ENCODE peak calls at places on chromosomes 3 and 15, in ten cellular contexts. One of them, this sample, is unnamed.

GRCh38 chr3:23202203-23202920 is 765 bp upstream of the UBE2E2 start:
- DNase-seq in RWPE2: peak
- DNase-seq in lung: peak
- DNase-seq in hepatocyte: no peak
- DNase-seq in cardiac fibroblast: peak
- DNase-seq in HCT116: no peak
- DNase-seq in sigmoid colon: no peak
- DNase-seq in WERI-Rb-1: no peak
- DNase-seq in fibroblast of pulmonary artery: peak
- DNase-seq in AG10803: peak
- DNase-seq in this sample: no peak

GRCh38 chr3:169668081-169668956 is 4.8 kb upstream of the MECOM start:
- DNase-seq in fibroblast of pulmonary artery: peak
- DNase-seq in AG10803: no peak
- DNase-seq in HCT116: no peak
- DNase-seq in cardiac fibroblast: peak
- DNase-seq in hepatocyte: peak
- DNase-seq in lung: no peak
- DNase-seq in sigmoid colon: no peak
- DNase-seq in RWPE2: no peak
- DNase-seq in WERI-Rb-1: peak
- DNase-seq in this sample: no peak

GRCh38 chr3:183698760-183699159 is 1.2 kb downstream of the YEATS2 start:
- DNase-seq in cardiac fibroblast: peak
- DNase-seq in HCT116: no peak
- DNase-seq in WERI-Rb-1: no peak
- DNase-seq in sigmoid colon: no peak
- DNase-seq in fibroblast of pulmonary artery: peak
- DNase-seq in RWPE2: no peak
- DNase-seq in AG10803: peak
- DNase-seq in lung: no peak
- DNase-seq in hepatocyte: peak
- DNase-seq in this sample: no peak

GRCh38 chr15:95972812-95973211 is 357.7 kb upstream of the NR2F2 start:
- DNase-seq in RWPE2: no peak
- DNase-seq in AG10803: no peak
- DNase-seq in lung: no peak
- DNase-seq in WERI-Rb-1: no peak
- DNase-seq in fibroblast of pulmonary artery: no peak
- DNase-seq in cardiac fibroblast: no peak
- DNase-seq in HCT116: no peak
- DNase-seq in hepatocyte: no peak
- DNase-seq in sigmoid colon: no peak
- DNase-seq in this sample: no peak

GRCh38 chr3:123871946-123872345 is 12.2 kb downstream of the MYLK start:
- DNase-seq in fibroblast of pulmonary artery: peak
- DNase-seq in hepatocyte: no peak
- DNase-seq in RWPE2: no peak
- DNase-seq in HCT116: no peak
- DNase-seq in lung: no peak
- DNase-seq in AG10803: no peak
- DNase-seq in sigmoid colon: no peak
- DNase-seq in cardiac fibroblast: peak
- DNase-seq in WERI-Rb-1: no peak
- DNase-seq in this sample: peak

GRCh38 chr15:80660114-80660513 is 35.0 kb upstream of the ABHD17C start:
- DNase-seq in WERI-Rb-1: peak
- DNase-seq in hepatocyte: peak
- DNase-seq in AG10803: peak
- DNase-seq in lung: peak
- DNase-seq in RWPE2: no peak
- DNase-seq in cardiac fibroblast: peak
- DNase-seq in fibroblast of pulmonary artery: peak
- DNase-seq in sigmoid colon: no peak
- DNase-seq in HCT116: no peak
- DNase-seq in this sample: peak

GRCh38 chr15:33852570-33852969 is 115.7 kb upstream of the CHRM5 start:
- DNase-seq in cardiac fibroblast: peak
- DNase-seq in HCT116: no peak
- DNase-seq in fibroblast of pulmonary artery: peak
- DNase-seq in WERI-Rb-1: no peak
- DNase-seq in RWPE2: no peak
- DNase-seq in lung: no peak
- DNase-seq in sigmoid colon: no peak
- DNase-seq in AG10803: peak
- DNase-seq in hepatocyte: peak
- DNase-seq in this sample: peak

GRCh38 chr3:33417051-33417673 is 23.0 kb downstream of the UBP1 start:
- DNase-seq in cardiac fibroblast: peak
- DNase-seq in WERI-Rb-1: no peak
- DNase-seq in fibroblast of pulmonary artery: peak
- DNase-seq in hepatocyte: no peak
- DNase-seq in AG10803: no peak
- DNase-seq in RWPE2: no peak
- DNase-seq in lung: no peak
- DNase-seq in HCT116: no peak
- DNase-seq in sigmoid colon: no peak
- DNase-seq in this sample: no peak

GRCh38 chr3:136982520-136983138 is 24.8 kb downstream of the IL20RB start:
- DNase-seq in sigmoid colon: no peak
- DNase-seq in hepatocyte: no peak
- DNase-seq in lung: no peak
- DNase-seq in fibroblast of pulmonary artery: no peak
- DNase-seq in RWPE2: no peak
- DNase-seq in WERI-Rb-1: no peak
- DNase-seq in HCT116: no peak
- DNase-seq in AG10803: no peak
- DNase-seq in cardiac fibroblast: no peak
- DNase-seq in this sample: no peak

GRCh38 chr3:72892081-72892763 is 4.4 kb downstream of the GXYLT2 start:
- DNase-seq in hepatocyte: peak
- DNase-seq in RWPE2: no peak
- DNase-seq in lung: no peak
- DNase-seq in HCT116: no peak
- DNase-seq in AG10803: peak
- DNase-seq in sigmoid colon: peak
- DNase-seq in fibroblast of pulmonary artery: peak
- DNase-seq in WERI-Rb-1: no peak
- DNase-seq in cardiac fibroblast: peak
- DNase-seq in this sample: peak
- TF ChIP-seq CTCF in hepatocyte: no peak
- TF ChIP-seq CTCF in RWPE2: no peak
- TF ChIP-seq CTCF in lung: no peak
- TF ChIP-seq CTCF in HCT116: no peak
- TF ChIP-seq CTCF in AG10803: no peak
- TF ChIP-seq CTCF in sigmoid colon: no peak
- TF ChIP-seq CTCF in fibroblast of pulmonary artery: no peak
- TF ChIP-seq CTCF in WERI-Rb-1: no peak
- TF ChIP-seq CTCF in cardiac fibroblast: no peak
- TF ChIP-seq CTCF in this sample: no peak

GRCh38 chr3:184911570-184911969 is 99.6 kb downstream of the VPS8 start:
- DNase-seq in HCT116: no peak
- DNase-seq in RWPE2: no peak
- DNase-seq in hepatocyte: no peak
- DNase-seq in sigmoid colon: no peak
- DNase-seq in WERI-Rb-1: peak
- DNase-seq in lung: no peak
- DNase-seq in fibroblast of pulmonary artery: no peak
- DNase-seq in AG10803: no peak
- DNase-seq in cardiac fibroblast: no peak
- DNase-seq in this sample: no peak
- H3K4me3 ChIP-seq in HCT116: no peak
- H3K4me3 ChIP-seq in RWPE2: no peak
- H3K4me3 ChIP-seq in hepatocyte: no peak
- H3K4me3 ChIP-seq in sigmoid colon: no peak
- H3K4me3 ChIP-seq in WERI-Rb-1: no peak
- H3K4me3 ChIP-seq in lung: no peak
- H3K4me3 ChIP-seq in fibroblast of pulmonary artery: no peak
- H3K4me3 ChIP-seq in AG10803: no peak
- H3K4me3 ChIP-seq in cardiac fibroblast: no peak
- H3K4me3 ChIP-seq in this sample: no peak

GRCh38 chr3:77321646-77322045 is 281.7 kb downstream of the ROBO2 start:
- DNase-seq in HCT116: no peak
- DNase-seq in WERI-Rb-1: no peak
- DNase-seq in lung: no peak
- DNase-seq in RWPE2: no peak
- DNase-seq in hepatocyte: no peak
- DNase-seq in AG10803: peak
- DNase-seq in sigmoid colon: no peak
- DNase-seq in fibroblast of pulmonary artery: no peak
- DNase-seq in cardiac fibroblast: no peak
- DNase-seq in this sample: no peak

GRCh38 chr3:77323616-77324015 is 283.7 kb downstream of the ROBO2 start:
- DNase-seq in HCT116: no peak
- DNase-seq in sigmoid colon: no peak
- DNase-seq in RWPE2: no peak
- DNase-seq in hepatocyte: no peak
- DNase-seq in fibroblast of pulmonary artery: no peak
- DNase-seq in WERI-Rb-1: no peak
- DNase-seq in AG10803: peak
- DNase-seq in lung: no peak
- DNase-seq in cardiac fibroblast: no peak
- DNase-seq in this sample: no peak

GRCh38 chr3:77320514-77320913 is 280.6 kb downstream of the ROBO2 start:
- DNase-seq in fibroblast of pulmonary artery: peak
- DNase-seq in WERI-Rb-1: no peak
- DNase-seq in hepatocyte: peak
- DNase-seq in sigmoid colon: no peak
- DNase-seq in AG10803: peak
- DNase-seq in HCT116: peak
- DNase-seq in lung: no peak
- DNase-seq in RWPE2: no peak
- DNase-seq in cardiac fibroblast: peak
- DNase-seq in this sample: peak

GRCh38 chr3:77324115-77324514 is 284.2 kb downstream of the ROBO2 start:
- DNase-seq in RWPE2: no peak
- DNase-seq in sigmoid colon: no peak
- DNase-seq in hepatocyte: no peak
- DNase-seq in WERI-Rb-1: no peak
- DNase-seq in cardiac fibroblast: no peak
- DNase-seq in AG10803: peak
- DNase-seq in HCT116: no peak
- DNase-seq in fibroblast of pulmonary artery: no peak
- DNase-seq in lung: no peak
- DNase-seq in this sample: no peak

DNA sequence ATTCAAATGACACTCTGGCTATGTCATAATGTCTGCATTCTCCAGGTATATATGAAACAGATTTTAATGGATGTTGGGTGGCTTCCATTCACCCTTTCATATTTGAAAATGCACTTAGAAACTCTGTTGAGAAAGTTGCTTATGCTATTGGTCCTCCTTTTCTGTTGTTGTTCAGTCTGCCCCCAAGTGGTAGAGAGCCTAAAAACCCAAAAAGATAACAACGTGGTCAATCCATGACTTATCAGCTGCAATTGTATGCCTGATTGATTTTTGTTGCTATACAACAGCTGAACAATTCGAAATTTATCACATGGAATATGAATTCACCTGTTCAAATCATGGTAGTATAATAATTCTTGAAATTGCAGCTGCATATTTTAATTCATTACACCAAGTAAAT is 279.8 kb downstream of the ROBO2 start:
- DNase-seq in sigmoid colon: no peak
- DNase-seq in fibroblast of pulmonary artery: no peak
- DNase-seq in cardiac fibroblast: peak
- DNase-seq in hepatocyte: no peak
- DNase-seq in HCT116: no peak
- DNase-seq in WERI-Rb-1: no peak
- DNase-seq in lung: no peak
- DNase-seq in AG10803: no peak
- DNase-seq in RWPE2: no peak
- DNase-seq in this sample: no peak
- TF ChIP-seq CTCF in sigmoid colon: no peak
- TF ChIP-seq CTCF in fibroblast of pulmonary artery: peak
- TF ChIP-seq CTCF in cardiac fibroblast: peak
- TF ChIP-seq CTCF in hepatocyte: peak
- TF ChIP-seq CTCF in HCT116: no peak
- TF ChIP-seq CTCF in WERI-Rb-1: peak
- TF ChIP-seq CTCF in lung: no peak
- TF ChIP-seq CTCF in AG10803: peak
- TF ChIP-seq CTCF in RWPE2: no peak
- TF ChIP-seq CTCF in this sample: peak

GRCh38 chr15:43516185-43516584 is 1.2 kb upstream of the MAP1A start:
- DNase-seq in hepatocyte: no peak
- DNase-seq in AG10803: peak
- DNase-seq in WERI-Rb-1: no peak
- DNase-seq in fibroblast of pulmonary artery: no peak
- DNase-seq in RWPE2: no peak
- DNase-seq in sigmoid colon: peak
- DNase-seq in cardiac fibroblast: peak
- DNase-seq in HCT116: no peak
- DNase-seq in lung: no peak
- DNase-seq in this sample: no peak

GRCh38 chr15:43518073-43518761 is 809 bp downstream of the MAP1A start:
- DNase-seq in cardiac fibroblast: peak
- DNase-seq in hepatocyte: peak
- DNase-seq in fibroblast of pulmonary artery: peak
- DNase-seq in AG10803: peak
- DNase-seq in HCT116: no peak
- DNase-seq in WERI-Rb-1: peak
- DNase-seq in sigmoid colon: no peak
- DNase-seq in lung: no peak
- DNase-seq in RWPE2: no peak
- DNase-seq in this sample: peak

GRCh38 chr15:43517354-43518072 is at the start of gene MAP1A:
- DNase-seq in fibroblast of pulmonary artery: peak
- DNase-seq in AG10803: peak
- DNase-seq in lung: no peak
- DNase-seq in hepatocyte: peak
- DNase-seq in cardiac fibroblast: peak
- DNase-seq in WERI-Rb-1: peak
- DNase-seq in HCT116: no peak
- DNase-seq in sigmoid colon: peak
- DNase-seq in RWPE2: no peak
- DNase-seq in this sample: peak

GRCh38 chr15:43515731-43516130 is 1.7 kb upstream of the MAP1A start:
- DNase-seq in RWPE2: no peak
- DNase-seq in fibroblast of pulmonary artery: no peak
- DNase-seq in sigmoid colon: no peak
- DNase-seq in lung: no peak
- DNase-seq in WERI-Rb-1: no peak
- DNase-seq in hepatocyte: no peak
- DNase-seq in HCT116: no peak
- DNase-seq in AG10803: no peak
- DNase-seq in cardiac fibroblast: no peak
- DNase-seq in this sample: no peak

DNA sequence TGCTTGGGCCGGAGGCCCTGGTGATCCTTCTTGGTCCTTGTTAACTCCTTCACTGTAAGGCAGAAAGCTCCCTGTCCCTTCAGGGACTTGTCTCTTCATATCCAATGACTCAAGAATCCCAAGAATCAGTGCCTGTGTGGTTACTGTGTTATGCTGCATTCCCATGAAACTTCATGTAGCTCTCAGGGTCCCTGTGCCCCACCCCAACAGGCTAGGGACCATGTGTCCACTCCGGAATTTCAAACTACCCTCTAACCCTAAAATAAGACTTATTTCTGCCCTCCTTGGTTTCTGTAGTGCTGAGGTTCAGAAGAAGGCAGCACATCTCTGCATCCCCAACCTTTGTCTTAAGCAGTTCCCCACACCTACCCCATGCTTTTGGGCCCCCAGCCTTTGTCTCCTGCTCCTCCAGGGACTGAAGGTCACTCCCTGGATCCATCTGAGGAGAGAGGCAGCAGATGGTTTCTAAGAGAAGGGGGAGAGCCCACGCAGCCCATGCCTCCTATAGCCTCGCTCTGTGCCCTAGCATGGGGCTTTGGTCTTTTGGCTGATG is 531 bp upstream of the MAP1A start:
- DNase-seq in sigmoid colon: no peak
- DNase-seq in fibroblast of pulmonary artery: peak
- DNase-seq in WERI-Rb-1: no peak
- DNase-seq in hepatocyte: peak
- DNase-seq in HCT116: no peak
- DNase-seq in RWPE2: no peak
- DNase-seq in AG10803: peak
- DNase-seq in cardiac fibroblast: peak
- DNase-seq in lung: no peak
- DNase-seq in this sample: no peak
- H3K4me3 ChIP-seq in sigmoid colon: peak
- H3K4me3 ChIP-seq in fibroblast of pulmonary artery: peak
- H3K4me3 ChIP-seq in WERI-Rb-1: peak
- H3K4me3 ChIP-seq in hepatocyte: no peak
- H3K4me3 ChIP-seq in HCT116: no peak
- H3K4me3 ChIP-seq in RWPE2: no peak
- H3K4me3 ChIP-seq in AG10803: peak
- H3K4me3 ChIP-seq in cardiac fibroblast: peak
- H3K4me3 ChIP-seq in lung: no peak
- H3K4me3 ChIP-seq in this sample: peak